ENCODE peak calls at places on chromosomes 7 and 10, in five cellular contexts. T is hepatocyte, W is MM.1S, J is GM23338, N is OCI-LY7. R is an unnamed sample. For H4K20me1, the result is how much of the 10 kb centered on the place peaks cover.

GRCh38 chr7:88278881-88279280 is 27.8 kb downstream of the STEAP4 start:
- DNase-seq in W (no peak), T (no peak), N (no peak), J (no peak), R (no peak)

GRCh38 chr10:132353456-132354355 is 21.7 kb downstream of the LRRC27 start:
- DNase-seq in J (no peak), W (no peak), T (no peak), N (no peak), R (no peak)

GRCh38 chr7:33539198-33539597 is 366.1 kb upstream of the BMPER start:
- DNase-seq in W (no peak), T (no peak), N (peak), J (peak), R (no peak)

GRCh38 chr7:130084037-130084875 is 13.9 kb downstream of the KLHDC10 start:
- DNase-seq in T (no peak), N (peak), W (peak), J (peak), R (no peak)

GRCh38 chr7:55286666-55287065 is 78.5 kb upstream of the LANCL2 start:
- DNase-seq in W (no peak), T (no peak), N (no peak), J (no peak), R (no peak)

GRCh38 chr7:13639416-13639815 is 350.1 kb downstream of the ETV1 start:
- DNase-seq in W (no peak), J (no peak), N (no peak), T (peak), R (no peak)

GRCh38 chr7:97982647-97983046 is 7.3 kb downstream of the OCM2 start:
- DNase-seq in J (peak), T (no peak), W (no peak), N (no peak), R (no peak)

GRCh38 chr10:69685802-69686585 is 55.9 kb downstream of the FAM241B start:
- DNase-seq in N (no peak), J (no peak), T (peak), W (no peak), R (peak)

GRCh38 chr7:33639552-33640197 is 265.7 kb upstream of the BMPER start:
- DNase-seq in J (no peak), N (no peak), T (no peak), W (no peak), R (no peak)

GRCh38 chr10:100148353-100149211 is 37.2 kb downstream of the ERLIN1 start:
- DNase-seq in T (peak), W (no peak), J (no peak), N (peak), R (no peak)

GRCh38 chr7:7653568-7654187 is 13.1 kb downstream of the UMAD1 start:
- DNase-seq in N (peak), W (peak), J (peak), T (peak), R (peak)

GRCh38 chr7:106867641-106868351 is 2.7 kb downstream of the PIK3CG start:
- DNase-seq in J (no peak), W (no peak), T (no peak), N (no peak), R (no peak)

GRCh38 chr7:69967699-69968450 is 369.6 kb downstream of the AUTS2 start:
- DNase-seq in J (peak), T (no peak), N (peak), W (no peak), R (no peak)

GRCh38 chr7:99365318-99366141 is 9.0 kb upstream of the ARPC1B start:
- DNase-seq in W (peak), J (peak), N (peak), T (peak), R (peak)

GRCh38 chr10:5094265-5095205 is at the start of gene AKR1C3:
- DNase-seq in W (peak), T (peak), J (peak), N (peak), R (peak)

GRCh38 chr10:102117391-102118159 is 2.6 kb downstream of the LDB1 start:
- DNase-seq in T (peak), W (no peak), N (peak), J (peak), R (peak)

GRCh38 chr7:65387893-65388292 is 14.2 kb downstream of the ZNF92 start:
- DNase-seq in N (peak), T (no peak), W (no peak), J (no peak), R (no peak)

GRCh38 chr10:79052311-79053080 is 16.3 kb upstream of the ZMIZ1 start:
- DNase-seq in J (peak), T (peak), N (peak), W (no peak), R (peak)

GRCh38 chr7:123724725-123725381 is 23.9 kb downstream of the WASL start:
- DNase-seq in J (no peak), T (no peak), N (no peak), W (no peak), R (no peak)

GRCh38 chr10:5537684-5538083 is 12.9 kb downstream of the CALML3 start:
- DNase-seq in N (no peak), J (no peak), T (no peak), W (no peak), R (no peak)

GRCh38 chr7:135160098-135160857 is 10.2 kb downstream of the CYREN start:
- DNase-seq in J (no peak), N (peak), T (no peak), W (peak), R (no peak)

GRCh38 chr7:7821517-7821916 is 103.1 kb upstream of the RPA3 start:
- DNase-seq in W (no peak), T (no peak), N (no peak), J (peak), R (no peak)

GRCh38 chr10:92068900-92069299 is 145.3 kb downstream of the BTAF1 start:
- DNase-seq in N (no peak), T (no peak), J (no peak), W (no peak), R (no peak)

GRCh38 chr7:41058986-41059741 is 643.7 kb downstream of the INHBA start:
- DNase-seq in N (no peak), T (peak), W (no peak), J (peak), R (no peak)

GRCh38 chr7:42222891-42223290 is 14.1 kb downstream of the GLI3 start:
- DNase-seq in N (no peak), W (no peak), T (no peak), J (peak), R (no peak)

GRCh38 chr7:42224391-42225003 is 12.5 kb downstream of the GLI3 start:
- DNase-seq in N (no peak), W (no peak), T (no peak), J (peak), R (no peak)

GRCh38 chr7:42221304-42221703 is 15.7 kb downstream of the GLI3 start:
- DNase-seq in W (no peak), T (no peak), J (no peak), N (no peak), R (no peak)

GRCh38 chr7:42219447-42219846 is 17.6 kb downstream of the GLI3 start:
- DNase-seq in W (no peak), T (no peak), N (no peak), J (no peak), R (no peak)

DNA sequence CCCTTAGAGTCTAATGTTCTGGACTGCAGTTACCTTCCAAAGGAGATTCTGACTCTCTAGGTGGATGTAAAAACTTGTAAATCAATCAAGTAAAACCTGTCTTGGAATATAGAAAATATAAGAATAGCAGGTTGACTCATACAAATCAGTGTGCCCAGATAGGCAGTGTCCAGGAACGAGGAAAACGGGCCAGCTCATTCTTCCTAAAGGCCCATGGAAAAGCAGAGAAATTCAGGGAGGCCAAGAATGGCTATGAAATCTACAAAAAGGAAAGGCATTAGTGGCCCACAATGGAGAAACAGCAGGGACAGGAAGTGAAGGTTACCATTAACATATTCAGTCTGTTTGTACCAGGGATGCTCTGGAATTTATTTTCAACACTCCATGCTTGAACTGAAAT is 14.9 kb downstream of the GLI3 start:
- DNase-seq in N (no peak), J (peak), W (no peak), T (no peak), R (no peak)
- TF ChIP-seq EZH2phosphoT487 in N (no peak), J (no peak), W (no peak), T (no peak), R (no peak)

DNA sequence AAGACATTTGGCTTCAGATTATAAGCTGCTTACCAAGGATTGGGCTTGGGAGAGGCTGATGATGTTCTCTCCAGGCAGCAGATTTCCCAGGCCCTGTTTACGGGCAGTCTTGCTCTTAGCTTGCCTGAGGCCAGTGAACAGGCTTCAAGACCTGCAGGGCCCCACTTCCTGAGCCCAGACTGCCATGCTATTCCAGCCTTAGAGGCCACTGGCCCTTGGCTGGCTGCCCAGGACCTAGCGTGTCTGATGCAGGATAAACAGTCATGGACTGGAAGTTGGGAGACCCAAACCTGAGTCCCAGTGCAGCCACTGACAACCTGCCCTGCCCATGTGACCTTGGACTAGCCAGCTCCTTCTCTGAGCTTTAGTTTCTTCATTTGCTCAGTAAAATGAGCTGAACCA is 2.9 kb downstream of the PRXL2A start:
- DNase-seq in J (no peak), T (peak), N (no peak), W (no peak), R (peak)
- H3K4me2 ChIP-seq in J (no peak), T (peak), N (no peak), W (no peak), R (no peak)

GRCh38 chr7:132618956-132619305 is 42.7 kb upstream of the PLXNA4 start:
- DNase-seq in N (no peak), T (no peak), J (no peak), W (no peak), R (no peak)
- H4K20me1 ChIP-seq in N (under half), T (under half), J (under half), W (under half), R (under half)

GRCh38 chr7:68892211-68892610 is 706.1 kb upstream of the AUTS2 start:
- DNase-seq in W (no peak), T (peak), N (no peak), J (no peak), R (no peak)
- TF ChIP-seq EZH2phosphoT487 in W (no peak), T (no peak), N (no peak), J (no peak), R (no peak)

DNA sequence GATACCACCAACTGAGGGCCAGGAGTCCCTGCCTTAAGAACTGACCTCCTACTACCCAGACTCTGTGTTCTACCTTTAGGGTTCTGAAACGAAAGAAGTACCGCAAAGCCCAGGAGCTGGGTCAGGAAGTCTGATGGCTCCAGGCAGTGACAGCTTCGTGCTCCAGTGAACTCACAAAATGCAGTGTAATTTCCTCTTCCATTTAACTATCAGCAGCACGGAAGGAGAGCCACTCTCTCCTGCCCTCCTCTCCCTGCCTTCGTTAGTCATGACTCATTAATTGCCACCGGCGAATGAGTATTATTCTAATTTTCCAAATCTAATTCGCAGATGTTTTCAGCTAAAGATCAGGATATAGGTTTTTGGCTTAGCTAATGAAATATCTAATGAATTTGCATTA is 1261.9 kb downstream of the TYW1 start:
- DNase-seq in W (no peak), J (no peak), N (no peak), T (no peak), R (peak)
- H3K4me2 ChIP-seq in W (no peak), J (no peak), N (no peak), T (no peak), R (no peak)